ENCODE peak calls at places on chromosomes 6 and 20, in five cellular contexts. G, K, F, Z and N are unnamed samples.

GRCh38 chr6:13282393-13283069 is 45.8 kb downstream of the TBC1D7 start:
- DNase-seq in F (no peak), Z (no peak), K (no peak), G (no peak), N (no peak)

GRCh38 chr20:1528811-1529210 is 28.7 kb downstream of the SIRPD start:
- DNase-seq in F (no peak), Z (no peak), G (no peak), K (no peak), N (no peak)

GRCh38 chr6:47342824-47343223 is 33.1 kb upstream of the TNFRSF21 start:
- DNase-seq in G (no peak), Z (no peak), K (no peak), F (no peak), N (no peak)

GRCh38 chr6:31842056-31842455 is 14.5 kb downstream of the HSPA1B start:
- DNase-seq in K (no peak), G (no peak), Z (no peak), F (no peak), N (no peak)

GRCh38 chr6:16337280-16337975 is 99.0 kb downstream of the GMPR start:
- DNase-seq in G (peak), K (peak), Z (no peak), F (peak), N (peak)

GRCh38 chr6:121932071-121933009 is 467.1 kb upstream of the HSF2 start:
- DNase-seq in Z (no peak), K (no peak), G (peak), F (peak), N (peak)

GRCh38 chr20:51602131-51602530 is 59.6 kb upstream of the NFATC2 start:
- DNase-seq in F (no peak), G (no peak), K (no peak), Z (no peak), N (no peak)

GRCh38 chr6:2247664-2248063 is 2.3 kb upstream of the GMDS start:
- DNase-seq in K (no peak), F (no peak), Z (no peak), G (no peak), N (no peak)

GRCh38 chr6:20403766-20404640 is 2.3 kb downstream of the E2F3 start:
- DNase-seq in K (peak), Z (peak), G (peak), F (peak), N (peak)

GRCh38 chr6:81289229-81289628 is 463.3 kb downstream of the TENT5A start:
- DNase-seq in Z (no peak), F (no peak), K (no peak), G (no peak), N (no peak)

GRCh38 chr20:36098364-36098763 is 56.2 kb upstream of the EPB41L1 start:
- DNase-seq in G (no peak), Z (no peak), K (no peak), F (peak), N (peak)

GRCh38 chr6:7727951-7728854 is 2.3 kb downstream of the BMP6 start:
- DNase-seq in Z (no peak), F (peak), G (no peak), K (no peak), N (peak)

GRCh38 chr20:24164360-24164759 is 175.8 kb upstream of the GGTLC1 start:
- DNase-seq in F (no peak), G (no peak), Z (no peak), K (no peak), N (no peak)

GRCh38 chr6:131733376-131734016 is 22.7 kb upstream of the CTAGE9 start:
- DNase-seq in F (peak), K (no peak), G (no peak), Z (no peak), N (peak)

GRCh38 chr6:124947821-124948451 is 14.3 kb upstream of the RNF217 start:
- DNase-seq in Z (no peak), F (peak), K (no peak), G (no peak), N (peak)

GRCh38 chr6:154864086-154864430 is 130.8 kb downstream of the SCAF8 start:
- DNase-seq in F (no peak), Z (no peak), K (no peak), G (no peak), N (no peak)

GRCh38 chr20:36074983-36075382 is 79.6 kb upstream of the EPB41L1 start:
- DNase-seq in K (no peak), G (no peak), Z (no peak), F (no peak), N (peak)

GRCh38 chr6:35490821-35491557 is 5.9 kb downstream of the TEAD3 start:
- DNase-seq in K (no peak), F (no peak), Z (no peak), G (no peak), N (no peak)

GRCh38 chr20:50278684-50279531 is 88.3 kb downstream of the CEBPB start:
- DNase-seq in K (no peak), G (peak), Z (no peak), F (peak), N (peak)

GRCh38 chr20:55216525-55217242 is 741.3 kb downstream of the DOK5 start:
- DNase-seq in K (no peak), Z (peak), F (no peak), G (no peak), N (peak)

GRCh38 chr6:12196326-12196936 is 93.7 kb upstream of the EDN1 start:
- DNase-seq in K (no peak), F (peak), Z (no peak), G (no peak), N (peak)

GRCh38 chr20:14470231-14470894 is 133.0 kb upstream of the FLRT3 start:
- DNase-seq in F (no peak), K (peak), Z (no peak), G (no peak), N (no peak)

GRCh38 chr6:130409394-130410095 is 43.7 kb downstream of the TMEM200A start:
- DNase-seq in K (no peak), G (no peak), F (peak), Z (no peak), N (peak)

GRCh38 chr6:110412258-110412839 is 3.0 kb downstream of the DDO start:
- DNase-seq in G (no peak), F (no peak), Z (no peak), K (no peak), N (no peak)

GRCh38 chr6:167221408-167222201 is 63.8 kb upstream of the GPR31 start:
- DNase-seq in F (no peak), G (no peak), K (no peak), Z (no peak), N (no peak)

GRCh38 chr6:125102901-125103300 is 50.7 kb upstream of the TPD52L1 start:
- DNase-seq in G (no peak), F (peak), K (no peak), Z (peak), N (peak)

GRCh38 chr6:26223677-26224546 is 136.7 kb downstream of the HFE start:
- DNase-seq in G (no peak), K (peak), Z (peak), F (peak), N (peak)